ENCODE peak calls at places on chromosome 18, in five cellular contexts. One of them, this sample, is unnamed.

GRCh38 chr18:80234398-80234797 is 12.9 kb downstream of the PARD6G start:
- DNase-seq in effector memory CD8-positive, alpha-beta T cell: no peak
- DNase-seq in M059J: no peak
- DNase-seq in fibroblast of lung: no peak
- DNase-seq in pancreas: no peak
- DNase-seq in this sample: no peak

GRCh38 chr18:6203791-6204190 is 210.9 kb downstream of the L3MBTL4 start:
- DNase-seq in fibroblast of lung: no peak
- DNase-seq in effector memory CD8-positive, alpha-beta T cell: no peak
- DNase-seq in M059J: no peak
- DNase-seq in pancreas: peak; percentile 10
- DNase-seq in this sample: peak; percentile 9

GRCh38 chr18:39946623-39947061 is 2008.4 kb upstream of the PIK3C3 start:
- DNase-seq in pancreas: no peak
- DNase-seq in M059J: peak; percentile 84
- DNase-seq in fibroblast of lung: peak; percentile 82
- DNase-seq in effector memory CD8-positive, alpha-beta T cell: no peak
- DNase-seq in this sample: peak; percentile 97

GRCh38 chr18:29174891-29175290 is 998.0 kb upstream of the CDH2 start:
- DNase-seq in fibroblast of lung: no peak
- DNase-seq in effector memory CD8-positive, alpha-beta T cell: no peak
- DNase-seq in pancreas: no peak
- DNase-seq in M059J: no peak
- DNase-seq in this sample: no peak

GRCh38 chr18:6370886-6371635 is 43.6 kb downstream of the L3MBTL4 start:
- DNase-seq in M059J: no peak
- DNase-seq in pancreas: peak; percentile 74
- DNase-seq in fibroblast of lung: no peak
- DNase-seq in effector memory CD8-positive, alpha-beta T cell: no peak
- DNase-seq in this sample: no peak

GRCh38 chr18:35438480-35439234 is 59.1 kb downstream of the INO80C start:
- DNase-seq in pancreas: no peak
- DNase-seq in effector memory CD8-positive, alpha-beta T cell: no peak
- DNase-seq in M059J: no peak
- DNase-seq in fibroblast of lung: no peak
- DNase-seq in this sample: peak; percentile 49

GRCh38 chr18:34650121-34650545 is 60.0 kb upstream of the DTNA start:
- DNase-seq in effector memory CD8-positive, alpha-beta T cell: no peak
- DNase-seq in M059J: peak; percentile 66
- DNase-seq in fibroblast of lung: peak; percentile 79
- DNase-seq in pancreas: no peak
- DNase-seq in this sample: peak; percentile 26

GRCh38 chr18:66439207-66439606 is 164.7 kb downstream of the CDH19 start:
- DNase-seq in M059J: no peak
- DNase-seq in pancreas: no peak
- DNase-seq in effector memory CD8-positive, alpha-beta T cell: no peak
- DNase-seq in fibroblast of lung: no peak
- DNase-seq in this sample: no peak

GRCh38 chr18:62071071-62071470 is 115.8 kb downstream of the PIGN start:
- DNase-seq in M059J: no peak
- DNase-seq in pancreas: no peak
- DNase-seq in fibroblast of lung: no peak
- DNase-seq in effector memory CD8-positive, alpha-beta T cell: no peak
- DNase-seq in this sample: no peak

GRCh38 chr18:34837769-34838194 is 127.7 kb downstream of the DTNA start:
- DNase-seq in pancreas: no peak
- DNase-seq in fibroblast of lung: peak; percentile 90
- DNase-seq in M059J: no peak
- DNase-seq in effector memory CD8-positive, alpha-beta T cell: no peak
- DNase-seq in this sample: no peak

GRCh38 chr18:8526316-8526715 is 82.9 kb upstream of the RAB12 start:
- DNase-seq in effector memory CD8-positive, alpha-beta T cell: no peak
- DNase-seq in M059J: peak; percentile 9
- DNase-seq in pancreas: no peak
- DNase-seq in fibroblast of lung: no peak
- DNase-seq in this sample: no peak

GRCh38 chr18:59087391-59087790 is 52.3 kb upstream of the SEC11C start:
- DNase-seq in M059J: no peak
- DNase-seq in effector memory CD8-positive, alpha-beta T cell: no peak
- DNase-seq in pancreas: no peak
- DNase-seq in fibroblast of lung: no peak
- DNase-seq in this sample: peak; percentile 41

GRCh38 chr18:68660355-68661183 is 54.3 kb downstream of the TMX3 start:
- DNase-seq in effector memory CD8-positive, alpha-beta T cell: no peak
- DNase-seq in pancreas: no peak
- DNase-seq in M059J: peak; percentile 65
- DNase-seq in fibroblast of lung: peak; percentile 80
- DNase-seq in this sample: no peak

GRCh38 chr18:79791141-79791972 is 6.4 kb upstream of the KCNG2 start:
- DNase-seq in M059J: peak; percentile 91
- DNase-seq in effector memory CD8-positive, alpha-beta T cell: no peak
- DNase-seq in fibroblast of lung: peak; percentile 98
- DNase-seq in pancreas: no peak
- DNase-seq in this sample: peak; percentile 90

GRCh38 chr18:11752116-11752911 is 63.2 kb downstream of the GNAL start:
- DNase-seq in pancreas: no peak
- DNase-seq in M059J: peak; percentile 26
- DNase-seq in fibroblast of lung: peak; percentile 21
- DNase-seq in effector memory CD8-positive, alpha-beta T cell: no peak
- DNase-seq in this sample: no peak

GRCh38 chr18:49340446-49340845 is 120.0 kb downstream of the DYM start:
- DNase-seq in effector memory CD8-positive, alpha-beta T cell: no peak
- DNase-seq in fibroblast of lung: peak; percentile 28
- DNase-seq in pancreas: no peak
- DNase-seq in M059J: peak; percentile 47
- DNase-seq in this sample: peak; percentile 25

GRCh38 chr18:23684515-23685197 is 4.6 kb upstream of the LAMA3 start:
- DNase-seq in M059J: peak; percentile 64
- DNase-seq in effector memory CD8-positive, alpha-beta T cell: no peak
- DNase-seq in fibroblast of lung: no peak
- DNase-seq in pancreas: no peak
- DNase-seq in this sample: no peak

GRCh38 chr18:56563568-56563967 is 74.8 kb downstream of the TXNL1 start:
- DNase-seq in effector memory CD8-positive, alpha-beta T cell: no peak
- DNase-seq in pancreas: no peak
- DNase-seq in M059J: peak; percentile 12
- DNase-seq in fibroblast of lung: no peak
- DNase-seq in this sample: no peak

GRCh38 chr18:32707153-32707552 is 65.7 kb downstream of the KLHL14 start:
- DNase-seq in effector memory CD8-positive, alpha-beta T cell: no peak
- DNase-seq in pancreas: peak; percentile 35
- DNase-seq in M059J: no peak
- DNase-seq in fibroblast of lung: no peak
- DNase-seq in this sample: no peak

This sample was measured in foreskin keratinocyte.